ENCODE peak calls at places on chromosomes 7 and 10, in ten cellular contexts. N is Caki2; B is A172; G is GM04504; T is A549; F is stimulated activated CD4-positive, alpha-beta T cell treated with anti-CD3 and anti-CD28 coated beads, Interleukin-1b, Interleukin-23, amount 100 ng/mL, for 24 hours; Z is GM10248; J is upper lobe of left lung; R is SIG-M5; I is stimulated activated naive CD8-positive, alpha-beta T cell treated with anti-CD3 and anti-CD28 coated beads, Interleukin-15, amount 100 ng/mL, for 72 hours. P is an unnamed sample.

GRCh38 chr7:69691327-69691726 is 93.1 kb downstream of the AUTS2 start:
- DNase-seq in F (no peak), J (no peak), B (no peak), I (no peak), T (no peak), Z (no peak), G (no peak), N (no peak), R (no peak), P (no peak)

GRCh38 chr10:11381023-11381422 is 230.4 kb downstream of the USP6NL start:
- DNase-seq in T (no peak), I (no peak), G (no peak), Z (no peak), R (no peak), F (no peak), J (no peak), N (no peak), B (peak), P (no peak)

GRCh38 chr10:73439605-73440298 is 6.4 kb upstream of the MSS51 start:
- DNase-seq in I (no peak), N (no peak), G (peak), T (no peak), Z (no peak), J (no peak), R (no peak), F (no peak), B (peak), P (no peak)

GRCh38 chr7:91093181-91093580 is 171.1 kb upstream of the FZD1 start:
- DNase-seq in T (no peak), F (no peak), N (no peak), R (no peak), B (no peak), G (no peak), Z (no peak), J (no peak), I (no peak), P (no peak)

GRCh38 chr7:157434701-157435100 is 97.9 kb downstream of the DNAJB6 start:
- DNase-seq in N (no peak), I (no peak), R (no peak), Z (no peak), T (no peak), B (no peak), J (peak), G (no peak), F (no peak), P (no peak)

GRCh38 chr7:13990319-13990983 is 985 bp upstream of the ETV1 start:
- DNase-seq in J (peak), N (peak), G (no peak), T (peak), I (no peak), F (no peak), Z (peak), R (peak), B (peak), P (peak)

GRCh38 chr7:85184599-85185354 is 2.1 kb downstream of the SEMA3D start:
- DNase-seq in I (no peak), T (no peak), Z (peak), G (no peak), J (no peak), N (no peak), R (no peak), B (no peak), F (no peak), P (no peak)

GRCh38 chr10:62441953-62442352 is 67.8 kb downstream of the ZNF365 start:
- DNase-seq in Z (no peak), T (no peak), I (no peak), J (peak), N (no peak), F (no peak), G (no peak), R (no peak), B (no peak), P (no peak)

GRCh38 chr7:41881313-41882130 is 178.6 kb upstream of the INHBA start:
- DNase-seq in J (peak), N (no peak), F (peak), B (no peak), R (peak), I (peak), T (no peak), G (no peak), Z (peak), P (no peak)